ENCODE peak calls at places on chromosomes 3 and 15, in six cellular contexts. One of them, this sample, is unnamed.

GRCh38 chr3:148991219-148992026 is at the start of gene GYG1:
- DNase-seq in DMS79 treated with DMSO at 0.1 percent for 48 hours: peak; percentile 48
- DNase-seq in NCI-H510A: peak; percentile 78
- DNase-seq in activated T-helper 1 cell treated with anti-CD3 and anti-CD28 coated beads, Interleukin-12 subunit alpha, Interleukin-12 subunit beta, Interleukin-2, Interleukin-4 antibody, amounts not matched to agents 30 ng/mL and 10 ng/mL and 1 ng/mL, durations not matched to agents 14 hours and 24 hours and 36 hours: peak; percentile 76
- DNase-seq in HS-27A: peak; percentile 26
- DNase-seq in stimulated activated CD4-positive, alpha-beta T cell treated with anti-CD3 and anti-CD28 coated beads, Interleukin-15, amount 100 ng/mL, for 1 hour: peak; percentile 68
- DNase-seq in this sample: peak; percentile 69

GRCh38 chr15:31457161-31457560 is 130.5 kb downstream of the KLF13 start:
- DNase-seq in DMS79 treated with DMSO at 0.1 percent for 48 hours: no peak
- DNase-seq in NCI-H510A: no peak
- DNase-seq in HS-27A: no peak
- DNase-seq in activated T-helper 1 cell treated with anti-CD3 and anti-CD28 coated beads, Interleukin-12 subunit alpha, Interleukin-12 subunit beta, Interleukin-2, Interleukin-4 antibody, amounts not matched to agents 30 ng/mL and 10 ng/mL and 1 ng/mL, durations not matched to agents 14 hours and 24 hours and 36 hours: no peak
- DNase-seq in stimulated activated CD4-positive, alpha-beta T cell treated with anti-CD3 and anti-CD28 coated beads, Interleukin-15, amount 100 ng/mL, for 1 hour: no peak
- DNase-seq in this sample: no peak

GRCh38 chr3:23669541-23670255 is 136.1 kb upstream of the UBE2E1 start:
- DNase-seq in NCI-H510A: no peak
- DNase-seq in stimulated activated CD4-positive, alpha-beta T cell treated with anti-CD3 and anti-CD28 coated beads, Interleukin-15, amount 100 ng/mL, for 1 hour: no peak
- DNase-seq in activated T-helper 1 cell treated with anti-CD3 and anti-CD28 coated beads, Interleukin-12 subunit alpha, Interleukin-12 subunit beta, Interleukin-2, Interleukin-4 antibody, amounts not matched to agents 30 ng/mL and 10 ng/mL and 1 ng/mL, durations not matched to agents 14 hours and 24 hours and 36 hours: no peak
- DNase-seq in DMS79 treated with DMSO at 0.1 percent for 48 hours: no peak
- DNase-seq in HS-27A: no peak
- DNase-seq in this sample: no peak

GRCh38 chr3:35946857-35947514 is 307.7 kb downstream of the ARPP21 start:
- DNase-seq in HS-27A: no peak
- DNase-seq in DMS79 treated with DMSO at 0.1 percent for 48 hours: peak; percentile 46
- DNase-seq in activated T-helper 1 cell treated with anti-CD3 and anti-CD28 coated beads, Interleukin-12 subunit alpha, Interleukin-12 subunit beta, Interleukin-2, Interleukin-4 antibody, amounts not matched to agents 30 ng/mL and 10 ng/mL and 1 ng/mL, durations not matched to agents 14 hours and 24 hours and 36 hours: no peak
- DNase-seq in NCI-H510A: no peak
- DNase-seq in stimulated activated CD4-positive, alpha-beta T cell treated with anti-CD3 and anti-CD28 coated beads, Interleukin-15, amount 100 ng/mL, for 1 hour: no peak
- DNase-seq in this sample: no peak

GRCh38 chr3:57735405-57735804 is 20.7 kb upstream of the SLMAP start:
- DNase-seq in NCI-H510A: no peak
- DNase-seq in stimulated activated CD4-positive, alpha-beta T cell treated with anti-CD3 and anti-CD28 coated beads, Interleukin-15, amount 100 ng/mL, for 1 hour: no peak
- DNase-seq in DMS79 treated with DMSO at 0.1 percent for 48 hours: no peak
- DNase-seq in HS-27A: no peak
- DNase-seq in activated T-helper 1 cell treated with anti-CD3 and anti-CD28 coated beads, Interleukin-12 subunit alpha, Interleukin-12 subunit beta, Interleukin-2, Interleukin-4 antibody, amounts not matched to agents 30 ng/mL and 10 ng/mL and 1 ng/mL, durations not matched to agents 14 hours and 24 hours and 36 hours: no peak
- DNase-seq in this sample: no peak

GRCh38 chr3:94303897-94304296 is 241.0 kb downstream of the NSUN3 start:
- DNase-seq in HS-27A: peak; percentile 48
- DNase-seq in NCI-H510A: no peak
- DNase-seq in stimulated activated CD4-positive, alpha-beta T cell treated with anti-CD3 and anti-CD28 coated beads, Interleukin-15, amount 100 ng/mL, for 1 hour: no peak
- DNase-seq in activated T-helper 1 cell treated with anti-CD3 and anti-CD28 coated beads, Interleukin-12 subunit alpha, Interleukin-12 subunit beta, Interleukin-2, Interleukin-4 antibody, amounts not matched to agents 30 ng/mL and 10 ng/mL and 1 ng/mL, durations not matched to agents 14 hours and 24 hours and 36 hours: no peak
- DNase-seq in DMS79 treated with DMSO at 0.1 percent for 48 hours: no peak
- DNase-seq in this sample: no peak

GRCh38 chr3:12960497-12960896 is 112.7 kb downstream of the IQSEC1 start:
- DNase-seq in activated T-helper 1 cell treated with anti-CD3 and anti-CD28 coated beads, Interleukin-12 subunit alpha, Interleukin-12 subunit beta, Interleukin-2, Interleukin-4 antibody, amounts not matched to agents 30 ng/mL and 10 ng/mL and 1 ng/mL, durations not matched to agents 14 hours and 24 hours and 36 hours: no peak
- DNase-seq in DMS79 treated with DMSO at 0.1 percent for 48 hours: no peak
- DNase-seq in HS-27A: no peak
- DNase-seq in NCI-H510A: no peak
- DNase-seq in stimulated activated CD4-positive, alpha-beta T cell treated with anti-CD3 and anti-CD28 coated beads, Interleukin-15, amount 100 ng/mL, for 1 hour: no peak
- DNase-seq in this sample: no peak

GRCh38 chr3:189967254-189967865 is 153.3 kb downstream of the P3H2 start:
- DNase-seq in NCI-H510A: no peak
- DNase-seq in activated T-helper 1 cell treated with anti-CD3 and anti-CD28 coated beads, Interleukin-12 subunit alpha, Interleukin-12 subunit beta, Interleukin-2, Interleukin-4 antibody, amounts not matched to agents 30 ng/mL and 10 ng/mL and 1 ng/mL, durations not matched to agents 14 hours and 24 hours and 36 hours: no peak
- DNase-seq in DMS79 treated with DMSO at 0.1 percent for 48 hours: peak; percentile 34
- DNase-seq in stimulated activated CD4-positive, alpha-beta T cell treated with anti-CD3 and anti-CD28 coated beads, Interleukin-15, amount 100 ng/mL, for 1 hour: no peak
- DNase-seq in HS-27A: no peak
- DNase-seq in this sample: peak; percentile 16

GRCh38 chr15:61915640-61916039 is 144.6 kb downstream of the VPS13C start:
- DNase-seq in NCI-H510A: no peak
- DNase-seq in activated T-helper 1 cell treated with anti-CD3 and anti-CD28 coated beads, Interleukin-12 subunit alpha, Interleukin-12 subunit beta, Interleukin-2, Interleukin-4 antibody, amounts not matched to agents 30 ng/mL and 10 ng/mL and 1 ng/mL, durations not matched to agents 14 hours and 24 hours and 36 hours: no peak
- DNase-seq in stimulated activated CD4-positive, alpha-beta T cell treated with anti-CD3 and anti-CD28 coated beads, Interleukin-15, amount 100 ng/mL, for 1 hour: no peak
- DNase-seq in HS-27A: no peak
- DNase-seq in DMS79 treated with DMSO at 0.1 percent for 48 hours: no peak
- DNase-seq in this sample: no peak

GRCh38 chr15:66161575-66162118 is 91.9 kb downstream of the MEGF11 start:
- DNase-seq in HS-27A: no peak
- DNase-seq in activated T-helper 1 cell treated with anti-CD3 and anti-CD28 coated beads, Interleukin-12 subunit alpha, Interleukin-12 subunit beta, Interleukin-2, Interleukin-4 antibody, amounts not matched to agents 30 ng/mL and 10 ng/mL and 1 ng/mL, durations not matched to agents 14 hours and 24 hours and 36 hours: no peak
- DNase-seq in DMS79 treated with DMSO at 0.1 percent for 48 hours: no peak
- DNase-seq in stimulated activated CD4-positive, alpha-beta T cell treated with anti-CD3 and anti-CD28 coated beads, Interleukin-15, amount 100 ng/mL, for 1 hour: no peak
- DNase-seq in NCI-H510A: no peak
- DNase-seq in this sample: no peak

GRCh38 chr3:177610677-177611654 is 413.7 kb upstream of the TBL1XR1 start:
- DNase-seq in DMS79 treated with DMSO at 0.1 percent for 48 hours: peak; percentile 52
- DNase-seq in HS-27A: no peak
- DNase-seq in activated T-helper 1 cell treated with anti-CD3 and anti-CD28 coated beads, Interleukin-12 subunit alpha, Interleukin-12 subunit beta, Interleukin-2, Interleukin-4 antibody, amounts not matched to agents 30 ng/mL and 10 ng/mL and 1 ng/mL, durations not matched to agents 14 hours and 24 hours and 36 hours: no peak
- DNase-seq in stimulated activated CD4-positive, alpha-beta T cell treated with anti-CD3 and anti-CD28 coated beads, Interleukin-15, amount 100 ng/mL, for 1 hour: no peak
- DNase-seq in NCI-H510A: peak; percentile 43
- DNase-seq in this sample: no peak

GRCh38 chr15:40847225-40847961 is 3.5 kb downstream of the SPINT1 start:
- DNase-seq in stimulated activated CD4-positive, alpha-beta T cell treated with anti-CD3 and anti-CD28 coated beads, Interleukin-15, amount 100 ng/mL, for 1 hour: no peak
- DNase-seq in DMS79 treated with DMSO at 0.1 percent for 48 hours: peak; percentile 49
- DNase-seq in NCI-H510A: peak; percentile 81
- DNase-seq in HS-27A: no peak
- DNase-seq in activated T-helper 1 cell treated with anti-CD3 and anti-CD28 coated beads, Interleukin-12 subunit alpha, Interleukin-12 subunit beta, Interleukin-2, Interleukin-4 antibody, amounts not matched to agents 30 ng/mL and 10 ng/mL and 1 ng/mL, durations not matched to agents 14 hours and 24 hours and 36 hours: no peak
- DNase-seq in this sample: peak; percentile 93

GRCh38 chr15:58070801-58071418 is 5.4 kb upstream of the ALDH1A2 start:
- DNase-seq in activated T-helper 1 cell treated with anti-CD3 and anti-CD28 coated beads, Interleukin-12 subunit alpha, Interleukin-12 subunit beta, Interleukin-2, Interleukin-4 antibody, amounts not matched to agents 30 ng/mL and 10 ng/mL and 1 ng/mL, durations not matched to agents 14 hours and 24 hours and 36 hours: peak; percentile 22
- DNase-seq in stimulated activated CD4-positive, alpha-beta T cell treated with anti-CD3 and anti-CD28 coated beads, Interleukin-15, amount 100 ng/mL, for 1 hour: no peak
- DNase-seq in NCI-H510A: no peak
- DNase-seq in DMS79 treated with DMSO at 0.1 percent for 48 hours: peak; percentile 2
- DNase-seq in HS-27A: peak; percentile 43
- DNase-seq in this sample: no peak

GRCh38 chr3:153164009-153164550 is 2.1 kb downstream of the RAP2B start:
- DNase-seq in HS-27A: no peak
- DNase-seq in stimulated activated CD4-positive, alpha-beta T cell treated with anti-CD3 and anti-CD28 coated beads, Interleukin-15, amount 100 ng/mL, for 1 hour: no peak
- DNase-seq in NCI-H510A: no peak
- DNase-seq in DMS79 treated with DMSO at 0.1 percent for 48 hours: no peak
- DNase-seq in activated T-helper 1 cell treated with anti-CD3 and anti-CD28 coated beads, Interleukin-12 subunit alpha, Interleukin-12 subunit beta, Interleukin-2, Interleukin-4 antibody, amounts not matched to agents 30 ng/mL and 10 ng/mL and 1 ng/mL, durations not matched to agents 14 hours and 24 hours and 36 hours: no peak
- DNase-seq in this sample: no peak

GRCh38 chr3:185071401-185071800 is 81.5 kb downstream of the C3orf70 start:
- DNase-seq in stimulated activated CD4-positive, alpha-beta T cell treated with anti-CD3 and anti-CD28 coated beads, Interleukin-15, amount 100 ng/mL, for 1 hour: no peak
- DNase-seq in HS-27A: no peak
- DNase-seq in activated T-helper 1 cell treated with anti-CD3 and anti-CD28 coated beads, Interleukin-12 subunit alpha, Interleukin-12 subunit beta, Interleukin-2, Interleukin-4 antibody, amounts not matched to agents 30 ng/mL and 10 ng/mL and 1 ng/mL, durations not matched to agents 14 hours and 24 hours and 36 hours: no peak
- DNase-seq in DMS79 treated with DMSO at 0.1 percent for 48 hours: no peak
- DNase-seq in NCI-H510A: no peak
- DNase-seq in this sample: no peak

GRCh38 chr3:190849607-190850006 is 12.9 kb downstream of the GMNC start:
- DNase-seq in HS-27A: no peak
- DNase-seq in NCI-H510A: no peak
- DNase-seq in DMS79 treated with DMSO at 0.1 percent for 48 hours: no peak
- DNase-seq in activated T-helper 1 cell treated with anti-CD3 and anti-CD28 coated beads, Interleukin-12 subunit alpha, Interleukin-12 subunit beta, Interleukin-2, Interleukin-4 antibody, amounts not matched to agents 30 ng/mL and 10 ng/mL and 1 ng/mL, durations not matched to agents 14 hours and 24 hours and 36 hours: no peak
- DNase-seq in stimulated activated CD4-positive, alpha-beta T cell treated with anti-CD3 and anti-CD28 coated beads, Interleukin-15, amount 100 ng/mL, for 1 hour: no peak
- DNase-seq in this sample: no peak

GRCh38 chr3:195154793-195155535 is 116.0 kb downstream of the XXYLT1 start:
- DNase-seq in DMS79 treated with DMSO at 0.1 percent for 48 hours: peak; percentile 99
- DNase-seq in NCI-H510A: no peak
- DNase-seq in activated T-helper 1 cell treated with anti-CD3 and anti-CD28 coated beads, Interleukin-12 subunit alpha, Interleukin-12 subunit beta, Interleukin-2, Interleukin-4 antibody, amounts not matched to agents 30 ng/mL and 10 ng/mL and 1 ng/mL, durations not matched to agents 14 hours and 24 hours and 36 hours: no peak
- DNase-seq in HS-27A: no peak
- DNase-seq in stimulated activated CD4-positive, alpha-beta T cell treated with anti-CD3 and anti-CD28 coated beads, Interleukin-15, amount 100 ng/mL, for 1 hour: no peak
- DNase-seq in this sample: peak; percentile 87

GRCh38 chr3:31004025-31004678 is 109.7 kb upstream of the GADL1 start:
- DNase-seq in stimulated activated CD4-positive, alpha-beta T cell treated with anti-CD3 and anti-CD28 coated beads, Interleukin-15, amount 100 ng/mL, for 1 hour: no peak
- DNase-seq in DMS79 treated with DMSO at 0.1 percent for 48 hours: no peak
- DNase-seq in HS-27A: peak; percentile 81
- DNase-seq in NCI-H510A: no peak
- DNase-seq in activated T-helper 1 cell treated with anti-CD3 and anti-CD28 coated beads, Interleukin-12 subunit alpha, Interleukin-12 subunit beta, Interleukin-2, Interleukin-4 antibody, amounts not matched to agents 30 ng/mL and 10 ng/mL and 1 ng/mL, durations not matched to agents 14 hours and 24 hours and 36 hours: no peak
- DNase-seq in this sample: no peak

GRCh38 chr15:39413558-39413957 is 167.3 kb upstream of the THBS1 start:
- DNase-seq in HS-27A: no peak
- DNase-seq in stimulated activated CD4-positive, alpha-beta T cell treated with anti-CD3 and anti-CD28 coated beads, Interleukin-15, amount 100 ng/mL, for 1 hour: no peak
- DNase-seq in activated T-helper 1 cell treated with anti-CD3 and anti-CD28 coated beads, Interleukin-12 subunit alpha, Interleukin-12 subunit beta, Interleukin-2, Interleukin-4 antibody, amounts not matched to agents 30 ng/mL and 10 ng/mL and 1 ng/mL, durations not matched to agents 14 hours and 24 hours and 36 hours: no peak
- DNase-seq in DMS79 treated with DMSO at 0.1 percent for 48 hours: no peak
- DNase-seq in NCI-H510A: no peak
- DNase-seq in this sample: no peak

GRCh38 chr3:147699175-147699838 is 290.1 kb downstream of the ZIC1 start:
- DNase-seq in activated T-helper 1 cell treated with anti-CD3 and anti-CD28 coated beads, Interleukin-12 subunit alpha, Interleukin-12 subunit beta, Interleukin-2, Interleukin-4 antibody, amounts not matched to agents 30 ng/mL and 10 ng/mL and 1 ng/mL, durations not matched to agents 14 hours and 24 hours and 36 hours: no peak
- DNase-seq in HS-27A: no peak
- DNase-seq in stimulated activated CD4-positive, alpha-beta T cell treated with anti-CD3 and anti-CD28 coated beads, Interleukin-15, amount 100 ng/mL, for 1 hour: no peak
- DNase-seq in DMS79 treated with DMSO at 0.1 percent for 48 hours: no peak
- DNase-seq in NCI-H510A: no peak
- DNase-seq in this sample: no peak

GRCh38 chr3:38548154-38548931 is 52.2 kb downstream of the EXOG start:
- DNase-seq in activated T-helper 1 cell treated with anti-CD3 and anti-CD28 coated beads, Interleukin-12 subunit alpha, Interleukin-12 subunit beta, Interleukin-2, Interleukin-4 antibody, amounts not matched to agents 30 ng/mL and 10 ng/mL and 1 ng/mL, durations not matched to agents 14 hours and 24 hours and 36 hours: no peak
- DNase-seq in stimulated activated CD4-positive, alpha-beta T cell treated with anti-CD3 and anti-CD28 coated beads, Interleukin-15, amount 100 ng/mL, for 1 hour: no peak
- DNase-seq in DMS79 treated with DMSO at 0.1 percent for 48 hours: no peak
- DNase-seq in NCI-H510A: no peak
- DNase-seq in HS-27A: no peak
- DNase-seq in this sample: no peak

GRCh38 chr3:97872209-97873042 is 50.6 kb downstream of the CRYBG3 start:
- DNase-seq in activated T-helper 1 cell treated with anti-CD3 and anti-CD28 coated beads, Interleukin-12 subunit alpha, Interleukin-12 subunit beta, Interleukin-2, Interleukin-4 antibody, amounts not matched to agents 30 ng/mL and 10 ng/mL and 1 ng/mL, durations not matched to agents 14 hours and 24 hours and 36 hours: peak; percentile 32
- DNase-seq in stimulated activated CD4-positive, alpha-beta T cell treated with anti-CD3 and anti-CD28 coated beads, Interleukin-15, amount 100 ng/mL, for 1 hour: peak; percentile 4
- DNase-seq in NCI-H510A: no peak
- DNase-seq in HS-27A: peak; percentile 67
- DNase-seq in DMS79 treated with DMSO at 0.1 percent for 48 hours: no peak
- DNase-seq in this sample: no peak

GRCh38 chr3:183285318-183285717 is 32.3 kb downstream of the B3GNT5 start:
- DNase-seq in NCI-H510A: no peak
- DNase-seq in HS-27A: no peak
- DNase-seq in activated T-helper 1 cell treated with anti-CD3 and anti-CD28 coated beads, Interleukin-12 subunit alpha, Interleukin-12 subunit beta, Interleukin-2, Interleukin-4 antibody, amounts not matched to agents 30 ng/mL and 10 ng/mL and 1 ng/mL, durations not matched to agents 14 hours and 24 hours and 36 hours: no peak
- DNase-seq in stimulated activated CD4-positive, alpha-beta T cell treated with anti-CD3 and anti-CD28 coated beads, Interleukin-15, amount 100 ng/mL, for 1 hour: no peak
- DNase-seq in DMS79 treated with DMSO at 0.1 percent for 48 hours: no peak
- DNase-seq in this sample: no peak

GRCh38 chr15:57599299-57599810 is 7.7 kb downstream of the MYZAP start:
- DNase-seq in stimulated activated CD4-positive, alpha-beta T cell treated with anti-CD3 and anti-CD28 coated beads, Interleukin-15, amount 100 ng/mL, for 1 hour: no peak
- DNase-seq in activated T-helper 1 cell treated with anti-CD3 and anti-CD28 coated beads, Interleukin-12 subunit alpha, Interleukin-12 subunit beta, Interleukin-2, Interleukin-4 antibody, amounts not matched to agents 30 ng/mL and 10 ng/mL and 1 ng/mL, durations not matched to agents 14 hours and 24 hours and 36 hours: no peak
- DNase-seq in HS-27A: no peak
- DNase-seq in NCI-H510A: no peak
- DNase-seq in DMS79 treated with DMSO at 0.1 percent for 48 hours: no peak
- DNase-seq in this sample: no peak

GRCh38 chr3:101675709-101676218 is 1.2 kb downstream of the ZBTB11 start:
- DNase-seq in HS-27A: no peak
- DNase-seq in DMS79 treated with DMSO at 0.1 percent for 48 hours: no peak
- DNase-seq in activated T-helper 1 cell treated with anti-CD3 and anti-CD28 coated beads, Interleukin-12 subunit alpha, Interleukin-12 subunit beta, Interleukin-2, Interleukin-4 antibody, amounts not matched to agents 30 ng/mL and 10 ng/mL and 1 ng/mL, durations not matched to agents 14 hours and 24 hours and 36 hours: no peak
- DNase-seq in NCI-H510A: no peak
- DNase-seq in stimulated activated CD4-positive, alpha-beta T cell treated with anti-CD3 and anti-CD28 coated beads, Interleukin-15, amount 100 ng/mL, for 1 hour: no peak
- DNase-seq in this sample: no peak

GRCh38 chr15:71115567-71116351 is 488 bp downstream of the THSD4 start:
- DNase-seq in NCI-H510A: peak; percentile 49
- DNase-seq in DMS79 treated with DMSO at 0.1 percent for 48 hours: no peak
- DNase-seq in stimulated activated CD4-positive, alpha-beta T cell treated with anti-CD3 and anti-CD28 coated beads, Interleukin-15, amount 100 ng/mL, for 1 hour: no peak
- DNase-seq in HS-27A: no peak
- DNase-seq in activated T-helper 1 cell treated with anti-CD3 and anti-CD28 coated beads, Interleukin-12 subunit alpha, Interleukin-12 subunit beta, Interleukin-2, Interleukin-4 antibody, amounts not matched to agents 30 ng/mL and 10 ng/mL and 1 ng/mL, durations not matched to agents 14 hours and 24 hours and 36 hours: no peak
- DNase-seq in this sample: no peak

GRCh38 chr15:64949383-64950141 is 37.9 kb downstream of the ANKDD1A start:
- DNase-seq in stimulated activated CD4-positive, alpha-beta T cell treated with anti-CD3 and anti-CD28 coated beads, Interleukin-15, amount 100 ng/mL, for 1 hour: no peak
- DNase-seq in NCI-H510A: no peak
- DNase-seq in HS-27A: no peak
- DNase-seq in DMS79 treated with DMSO at 0.1 percent for 48 hours: no peak
- DNase-seq in activated T-helper 1 cell treated with anti-CD3 and anti-CD28 coated beads, Interleukin-12 subunit alpha, Interleukin-12 subunit beta, Interleukin-2, Interleukin-4 antibody, amounts not matched to agents 30 ng/mL and 10 ng/mL and 1 ng/mL, durations not matched to agents 14 hours and 24 hours and 36 hours: no peak
- DNase-seq in this sample: no peak

GRCh38 chr3:156489462-156489911 is 65.4 kb downstream of the SSR3 start:
- DNase-seq in stimulated activated CD4-positive, alpha-beta T cell treated with anti-CD3 and anti-CD28 coated beads, Interleukin-15, amount 100 ng/mL, for 1 hour: no peak
- DNase-seq in DMS79 treated with DMSO at 0.1 percent for 48 hours: no peak
- DNase-seq in NCI-H510A: no peak
- DNase-seq in HS-27A: no peak
- DNase-seq in activated T-helper 1 cell treated with anti-CD3 and anti-CD28 coated beads, Interleukin-12 subunit alpha, Interleukin-12 subunit beta, Interleukin-2, Interleukin-4 antibody, amounts not matched to agents 30 ng/mL and 10 ng/mL and 1 ng/mL, durations not matched to agents 14 hours and 24 hours and 36 hours: no peak
- DNase-seq in this sample: no peak

This sample was measured in GDM1.